ENCODE peak calls at places on chromosomes 6 and 20, in seven cellular contexts. One of them, this sample, is unnamed.

GRCh38 chr6:169167581-169168301 is 85.9 kb downstream of the THBS2 start:
- DNase-seq in HEK293T: peak
- DNase-seq in GM12878: no peak
- DNase-seq in WTC11: no peak
- DNase-seq in H1: no peak
- DNase-seq in K562: no peak
- DNase-seq in HCT116: peak
- DNase-seq in this sample: no peak

GRCh38 chr6:65701325-65701724 is 5.7 kb downstream of the EYS start:
- DNase-seq in WTC11: no peak
- DNase-seq in HCT116: no peak
- DNase-seq in GM12878: no peak
- DNase-seq in HEK293T: no peak
- DNase-seq in K562: no peak
- DNase-seq in H1: no peak
- DNase-seq in this sample: no peak

GRCh38 chr6:167647333-167647732 is 179.4 kb upstream of the AFDN start:
- DNase-seq in K562: no peak
- DNase-seq in H1: no peak
- DNase-seq in GM12878: no peak
- DNase-seq in WTC11: no peak
- DNase-seq in HEK293T: no peak
- DNase-seq in HCT116: no peak
- DNase-seq in this sample: no peak

GRCh38 chr20:20946122-20946759 is 159.9 kb downstream of the LINC00237 start:
- DNase-seq in HEK293T: no peak
- DNase-seq in GM12878: no peak
- DNase-seq in H1: no peak
- DNase-seq in WTC11: no peak
- DNase-seq in HCT116: no peak
- DNase-seq in K562: peak
- DNase-seq in this sample: no peak

GRCh38 chr6:167514524-167514923 is 189.6 kb downstream of the TTLL2 start:
- DNase-seq in HCT116: no peak
- DNase-seq in WTC11: no peak
- DNase-seq in GM12878: no peak
- DNase-seq in H1: no peak
- DNase-seq in HEK293T: no peak
- DNase-seq in K562: no peak
- DNase-seq in this sample: no peak

GRCh38 chr6:135250234-135250633 is 69.1 kb downstream of the MYB start:
- DNase-seq in K562: no peak
- DNase-seq in WTC11: no peak
- DNase-seq in H1: no peak
- DNase-seq in GM12878: no peak
- DNase-seq in HCT116: no peak
- DNase-seq in HEK293T: no peak
- DNase-seq in this sample: no peak

GRCh38 chr6:131765081-131765852 is 42.6 kb upstream of the ENPP1 start:
- DNase-seq in K562: no peak
- DNase-seq in GM12878: no peak
- DNase-seq in WTC11: no peak
- DNase-seq in HCT116: no peak
- DNase-seq in H1: no peak
- DNase-seq in HEK293T: no peak
- DNase-seq in this sample: peak

GRCh38 chr6:4167123-4167522 is 31.7 kb upstream of the ECI2 start:
- DNase-seq in K562: no peak
- DNase-seq in HEK293T: no peak
- DNase-seq in H1: no peak
- DNase-seq in WTC11: no peak
- DNase-seq in GM12878: no peak
- DNase-seq in HCT116: no peak
- DNase-seq in this sample: no peak

GRCh38 chr6:50706575-50706974 is 6.8 kb upstream of the TFAP2D start:
- DNase-seq in HCT116: no peak
- DNase-seq in HEK293T: no peak
- DNase-seq in GM12878: no peak
- DNase-seq in WTC11: peak
- DNase-seq in H1: no peak
- DNase-seq in K562: no peak
- DNase-seq in this sample: no peak

GRCh38 chr6:149233056-149233715 is 84.3 kb upstream of the TAB2 start:
- DNase-seq in H1: no peak
- DNase-seq in WTC11: no peak
- DNase-seq in K562: peak
- DNase-seq in GM12878: no peak
- DNase-seq in HCT116: peak
- DNase-seq in HEK293T: peak
- DNase-seq in this sample: peak

GRCh38 chr6:160139420-160139851 is 17.8 kb downstream of the SLC22A1 start:
- DNase-seq in K562: no peak
- DNase-seq in HEK293T: no peak
- DNase-seq in WTC11: no peak
- DNase-seq in H1: no peak
- DNase-seq in GM12878: no peak
- DNase-seq in HCT116: no peak
- DNase-seq in this sample: no peak

GRCh38 chr6:124970243-124970642 is 8.0 kb downstream of the RNF217 start:
- DNase-seq in K562: no peak
- DNase-seq in HCT116: no peak
- DNase-seq in H1: no peak
- DNase-seq in WTC11: no peak
- DNase-seq in HEK293T: no peak
- DNase-seq in GM12878: no peak
- DNase-seq in this sample: no peak

GRCh38 chr6:42179956-42180335 is 6.8 kb downstream of the GUCA1A start:
- DNase-seq in H1: no peak
- DNase-seq in K562: no peak
- DNase-seq in HEK293T: no peak
- DNase-seq in GM12878: no peak
- DNase-seq in WTC11: no peak
- DNase-seq in HCT116: no peak
- DNase-seq in this sample: no peak

GRCh38 chr6:150517175-150517574 is 82.5 kb upstream of the PLEKHG1 start:
- DNase-seq in GM12878: no peak
- DNase-seq in HEK293T: no peak
- DNase-seq in WTC11: no peak
- DNase-seq in K562: no peak
- DNase-seq in H1: no peak
- DNase-seq in HCT116: no peak
- DNase-seq in this sample: no peak

GRCh38 chr6:155201461-155202226 is 62.2 kb upstream of the CLDN20 start:
- DNase-seq in HEK293T: peak
- DNase-seq in HCT116: peak
- DNase-seq in WTC11: no peak
- DNase-seq in H1: no peak
- DNase-seq in K562: no peak
- DNase-seq in GM12878: no peak
- DNase-seq in this sample: no peak

GRCh38 chr20:50445367-50446151 is 64.6 kb upstream of the PTPN1 start:
- DNase-seq in GM12878: no peak
- DNase-seq in K562: no peak
- DNase-seq in HCT116: no peak
- DNase-seq in H1: no peak
- DNase-seq in WTC11: peak
- DNase-seq in HEK293T: no peak
- DNase-seq in this sample: no peak

GRCh38 chr6:31750411-31751022 is 10.7 kb downstream of the MSH5 start:
- DNase-seq in HCT116: no peak
- DNase-seq in GM12878: no peak
- DNase-seq in WTC11: no peak
- DNase-seq in K562: no peak
- DNase-seq in HEK293T: no peak
- DNase-seq in H1: no peak
- DNase-seq in this sample: no peak

GRCh38 chr6:8180327-8181161 is 78.2 kb upstream of the EEF1E1 start:
- DNase-seq in HCT116: no peak
- DNase-seq in H1: no peak
- DNase-seq in K562: no peak
- DNase-seq in GM12878: no peak
- DNase-seq in HEK293T: no peak
- DNase-seq in WTC11: no peak
- DNase-seq in this sample: no peak

GRCh38 chr20:37524859-37525708 is 2.6 kb downstream of the BLCAP start:
- DNase-seq in H1: no peak
- DNase-seq in K562: no peak
- DNase-seq in HEK293T: no peak
- DNase-seq in GM12878: no peak
- DNase-seq in WTC11: no peak
- DNase-seq in HCT116: no peak
- DNase-seq in this sample: no peak

GRCh38 chr20:37522258-37523011 is 1.4 kb downstream of the NNAT start:
- DNase-seq in H1: no peak
- DNase-seq in HCT116: no peak
- DNase-seq in HEK293T: no peak
- DNase-seq in WTC11: peak
- DNase-seq in K562: no peak
- DNase-seq in GM12878: no peak
- DNase-seq in this sample: no peak

GRCh38 chr20:37523012-37523391 is 2.0 kb downstream of the NNAT start:
- DNase-seq in WTC11: no peak
- DNase-seq in HCT116: no peak
- DNase-seq in H1: no peak
- DNase-seq in HEK293T: no peak
- DNase-seq in K562: no peak
- DNase-seq in GM12878: no peak
- DNase-seq in this sample: no peak

GRCh38 chr20:37525810-37526209 is 1.9 kb downstream of the BLCAP start:
- DNase-seq in K562: no peak
- DNase-seq in WTC11: no peak
- DNase-seq in HEK293T: no peak
- DNase-seq in H1: no peak
- DNase-seq in GM12878: no peak
- DNase-seq in HCT116: no peak
- DNase-seq in this sample: no peak

GRCh38 chr20:37524221-37524700 is 3.2 kb downstream of the NNAT start:
- DNase-seq in H1: no peak
- DNase-seq in WTC11: no peak
- DNase-seq in GM12878: no peak
- DNase-seq in HEK293T: no peak
- DNase-seq in K562: peak
- DNase-seq in HCT116: no peak
- DNase-seq in this sample: no peak
- TF ChIP-seq SP1 in H1: no peak
- TF ChIP-seq SP1 in WTC11: no peak
- TF ChIP-seq SP1 in GM12878: no peak
- TF ChIP-seq SP1 in HEK293T: no peak
- TF ChIP-seq SP1 in K562: no peak
- TF ChIP-seq SP1 in HCT116: no peak
- TF ChIP-seq SP1 in this sample: no peak

GRCh38 chr20:1466211-1467081 is at the start of gene NSFL1C:
- DNase-seq in K562: peak
- DNase-seq in GM12878: peak
- DNase-seq in HCT116: peak
- DNase-seq in WTC11: peak
- DNase-seq in H1: peak
- DNase-seq in HEK293T: peak
- DNase-seq in this sample: peak
- TF ChIP-seq SP1 in K562: peak
- TF ChIP-seq SP1 in GM12878: peak
- TF ChIP-seq SP1 in HCT116: peak
- TF ChIP-seq SP1 in WTC11: peak
- TF ChIP-seq SP1 in H1: peak
- TF ChIP-seq SP1 in HEK293T: no peak
- TF ChIP-seq SP1 in this sample: no peak

GRCh38 chr6:341914-342831 is 49.4 kb upstream of the IRF4 start:
- DNase-seq in H1: no peak
- DNase-seq in HCT116: no peak
- DNase-seq in WTC11: no peak
- DNase-seq in HEK293T: no peak
- DNase-seq in GM12878: peak
- DNase-seq in K562: no peak
- DNase-seq in this sample: no peak

GRCh38 chr6:340181-340955 is 48.1 kb downstream of the DUSP22 start:
- DNase-seq in H1: no peak
- DNase-seq in HCT116: no peak
- DNase-seq in GM12878: no peak
- DNase-seq in WTC11: no peak
- DNase-seq in K562: no peak
- DNase-seq in HEK293T: no peak
- DNase-seq in this sample: no peak

GRCh38 chr6:339480-339879 is 47.2 kb downstream of the DUSP22 start:
- DNase-seq in HEK293T: no peak
- DNase-seq in WTC11: no peak
- DNase-seq in GM12878: no peak
- DNase-seq in H1: no peak
- DNase-seq in K562: no peak
- DNase-seq in HCT116: no peak
- DNase-seq in this sample: no peak

GRCh38 chr6:342832-343179 is 48.7 kb upstream of the IRF4 start:
- DNase-seq in HCT116: no peak
- DNase-seq in H1: no peak
- DNase-seq in K562: no peak
- DNase-seq in WTC11: no peak
- DNase-seq in GM12878: no peak
- DNase-seq in HEK293T: no peak
- DNase-seq in this sample: no peak

GRCh38 chr6:340991-341827 is 48.9 kb downstream of the DUSP22 start:
- DNase-seq in WTC11: no peak
- DNase-seq in K562: peak
- DNase-seq in H1: no peak
- DNase-seq in HCT116: no peak
- DNase-seq in HEK293T: no peak
- DNase-seq in GM12878: peak
- DNase-seq in this sample: no peak
- TF ChIP-seq SP1 in WTC11: no peak
- TF ChIP-seq SP1 in K562: no peak
- TF ChIP-seq SP1 in H1: no peak
- TF ChIP-seq SP1 in HCT116: no peak
- TF ChIP-seq SP1 in HEK293T: no peak
- TF ChIP-seq SP1 in GM12878: peak
- TF ChIP-seq SP1 in this sample: no peak

GRCh38 chr6:715709-716450 is 22.9 kb upstream of the EXOC2 start:
- DNase-seq in K562: no peak
- DNase-seq in HEK293T: no peak
- DNase-seq in WTC11: no peak
- DNase-seq in H1: no peak
- DNase-seq in GM12878: no peak
- DNase-seq in HCT116: no peak
- DNase-seq in this sample: no peak

GRCh38 chr6:711925-712324 is 19.0 kb upstream of the EXOC2 start:
- DNase-seq in GM12878: no peak
- DNase-seq in K562: no peak
- DNase-seq in H1: no peak
- DNase-seq in HCT116: no peak
- DNase-seq in WTC11: no peak
- DNase-seq in HEK293T: no peak
- DNase-seq in this sample: no peak

GRCh38 chr6:713351-713750 is 20.4 kb upstream of the EXOC2 start:
- DNase-seq in WTC11: no peak
- DNase-seq in HEK293T: no peak
- DNase-seq in GM12878: no peak
- DNase-seq in K562: no peak
- DNase-seq in HCT116: no peak
- DNase-seq in H1: no peak
- DNase-seq in this sample: no peak

GRCh38 chr6:712805-713204 is 19.9 kb upstream of the EXOC2 start:
- DNase-seq in WTC11: no peak
- DNase-seq in H1: no peak
- DNase-seq in K562: no peak
- DNase-seq in GM12878: no peak
- DNase-seq in HCT116: no peak
- DNase-seq in HEK293T: no peak
- DNase-seq in this sample: no peak

GRCh38 chr6:714100-714499 is 21.2 kb upstream of the EXOC2 start:
- DNase-seq in GM12878: no peak
- DNase-seq in K562: no peak
- DNase-seq in HEK293T: no peak
- DNase-seq in HCT116: no peak
- DNase-seq in WTC11: no peak
- DNase-seq in H1: no peak
- DNase-seq in this sample: no peak
- TF ChIP-seq SP1 in GM12878: no peak
- TF ChIP-seq SP1 in K562: no peak
- TF ChIP-seq SP1 in HEK293T: no peak
- TF ChIP-seq SP1 in HCT116: no peak
- TF ChIP-seq SP1 in WTC11: no peak
- TF ChIP-seq SP1 in H1: no peak
- TF ChIP-seq SP1 in this sample: no peak